ENCODE peak calls at places on chromosomes 7 and 10, in seven cellular contexts. W is body of pancreas, K is K562, L is testis, M is uterus, P is prostate gland, U is endothelial cell of umbilical vein. S is an unnamed sample.

GRCh38 chr7:18859331-18859730 is 258.1 kb downstream of the TWIST1 start:
- DNase-seq in W (no peak), K (no peak), L (no peak), M (no peak), P (no peak), U (no peak), S (no peak)

GRCh38 chr7:103805376-103805775 is 184.1 kb downstream of the RELN start:
- DNase-seq in W (no peak), K (no peak), L (no peak), M (no peak), P (no peak), U (no peak), S (no peak)

GRCh38 chr7:55515569-55516279 is 56.6 kb downstream of the VOPP1 start:
- DNase-seq in W (no peak), K (no peak), L (peak), M (no peak), P (no peak), U (no peak), S (peak)

GRCh38 chr7:85655252-85655651 is 468.4 kb upstream of the SEMA3D start:
- DNase-seq in W (no peak), K (no peak), L (no peak), M (no peak), P (no peak), U (no peak), S (no peak)

GRCh38 chr10:66925896-66926719 is at the start of gene LRRTM3:
- DNase-seq in W (peak), K (peak), L (peak), M (peak), P (peak), U (peak), S (peak)

GRCh38 chr7:111012799-111013675 is 77.9 kb upstream of the LRRN3 start:
- DNase-seq in W (no peak), K (no peak), L (no peak), M (no peak), P (no peak), U (peak), S (no peak)

GRCh38 chr7:10648289-10648688 is 325.4 kb upstream of the PHF14 start:
- DNase-seq in W (no peak), K (no peak), L (no peak), M (no peak), P (no peak), U (no peak), S (no peak)

GRCh38 chr7:22082553-22082885 is 136.8 kb upstream of the CDCA7L start:
- DNase-seq in W (no peak), K (no peak), L (no peak), M (no peak), P (no peak), U (no peak), S (no peak)

GRCh38 chr7:11171569-11172192 is 198.0 kb downstream of the PHF14 start:
- DNase-seq in W (no peak), K (no peak), L (no peak), M (no peak), P (no peak), U (no peak), S (no peak)

GRCh38 chr10:72274730-72275350 is 1.1 kb downstream of the DDIT4 start:
- DNase-seq in W (peak), K (peak), L (peak), M (peak), P (peak), U (peak), S (peak)

GRCh38 chr10:63901916-63902315 is 380.7 kb downstream of the REEP3 start:
- DNase-seq in W (no peak), K (no peak), L (no peak), M (no peak), P (no peak), U (no peak), S (no peak)

GRCh38 chr7:22460363-22460988 is 39.5 kb downstream of the STEAP1B start:
- DNase-seq in W (no peak), K (no peak), L (no peak), M (no peak), P (no peak), U (no peak), S (no peak)

GRCh38 chr10:97169911-97170693 is 15.7 kb downstream of the SLIT1 start:
- DNase-seq in W (peak), K (peak), L (no peak), M (no peak), P (peak), U (no peak), S (no peak)
- TF ChIP-seq CTCF in W (no peak), K (no peak), L (no peak), M (no peak), P (no peak), U (no peak), S (no peak)

GRCh38 chr10:132329565-132330485 is 2.2 kb upstream of the LRRC27 start:
- DNase-seq in W (no peak), K (peak), L (no peak), M (no peak), P (no peak), U (peak), S (no peak)

GRCh38 chr10:132330486-132330833 is 1.5 kb upstream of the LRRC27 start:
- DNase-seq in W (no peak), K (no peak), L (no peak), M (no peak), P (no peak), U (no peak), S (no peak)

GRCh38 chr10:132331259-132331955 is 586 bp upstream of the LRRC27 start:
- DNase-seq in W (no peak), K (no peak), L (peak), M (no peak), P (no peak), U (no peak), S (no peak)

GRCh38 chr10:132333386-132333785 is 1.4 kb downstream of the LRRC27 start:
- DNase-seq in W (no peak), K (no peak), L (no peak), M (no peak), P (no peak), U (no peak), S (peak)

DNA sequence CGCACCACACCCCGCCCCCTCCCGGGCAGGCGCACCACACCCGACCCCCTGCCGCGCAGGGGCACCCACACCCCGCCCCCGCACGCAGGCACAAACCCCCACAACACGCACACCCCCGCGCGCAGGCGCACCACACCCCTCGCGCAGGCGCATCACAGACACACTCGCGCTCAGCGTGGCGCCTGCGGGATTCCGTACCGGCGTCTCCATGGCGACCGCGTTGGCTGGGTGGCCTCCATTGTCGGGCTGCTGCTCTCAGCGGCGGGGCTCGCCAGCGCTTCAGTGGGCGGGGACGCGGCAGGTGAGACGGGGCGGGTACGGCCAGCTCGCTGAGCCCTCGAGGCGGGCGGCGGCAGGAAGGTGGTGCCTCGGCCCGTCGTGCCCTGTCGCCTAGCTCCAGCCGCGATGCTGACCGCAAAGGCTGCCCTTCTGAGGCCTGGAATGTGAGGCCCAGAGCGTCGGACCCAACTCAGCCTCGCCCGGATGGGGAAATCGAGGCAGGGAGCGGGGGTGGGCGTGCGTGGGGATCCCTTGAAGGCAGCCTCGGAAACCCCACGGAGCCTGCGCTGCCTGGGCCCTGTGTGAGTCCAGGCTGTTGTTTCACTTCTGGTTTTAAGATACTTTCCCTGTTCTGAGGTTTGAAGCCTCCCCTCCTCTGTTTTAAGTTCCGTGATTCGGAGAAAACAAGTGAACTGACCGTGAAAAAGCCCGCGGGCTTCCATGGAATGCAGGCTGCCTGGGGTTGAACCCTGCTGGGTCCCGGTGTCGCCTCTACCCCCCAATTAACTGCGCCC is at the start of gene LRRC27:
- DNase-seq in W (peak), K (peak), L (peak), M (peak), P (peak), U (peak), S (peak)
- TF ChIP-seq POLR2A in W (peak), K (no peak), L (no peak), M (no peak), P (peak), U (no peak), S (peak)

DNA sequence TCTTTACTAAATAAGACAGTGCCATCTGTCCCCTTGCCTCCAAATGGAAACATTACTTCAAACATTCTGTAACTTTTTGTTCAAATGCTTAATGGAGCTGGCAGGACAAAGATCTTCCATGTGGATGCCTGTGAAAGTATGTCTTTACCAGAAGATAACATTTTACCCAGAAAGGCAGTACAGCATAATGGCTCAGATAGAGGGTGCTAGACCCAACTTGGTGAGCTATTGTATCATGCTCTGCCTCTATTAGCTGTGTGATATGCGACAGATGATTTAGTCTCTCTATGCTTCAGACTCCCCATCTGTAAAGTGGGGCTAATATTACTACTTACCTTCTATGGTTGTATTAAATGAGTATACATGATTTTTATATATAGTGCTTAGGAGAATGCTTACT is 8.8 kb upstream of the SMKR1 start:
- DNase-seq in W (no peak), K (no peak), L (no peak), M (no peak), P (no peak), U (no peak), S (no peak)
- TF ChIP-seq CTCF in W (no peak), K (peak), L (no peak), M (no peak), P (no peak), U (no peak), S (no peak)

DNA sequence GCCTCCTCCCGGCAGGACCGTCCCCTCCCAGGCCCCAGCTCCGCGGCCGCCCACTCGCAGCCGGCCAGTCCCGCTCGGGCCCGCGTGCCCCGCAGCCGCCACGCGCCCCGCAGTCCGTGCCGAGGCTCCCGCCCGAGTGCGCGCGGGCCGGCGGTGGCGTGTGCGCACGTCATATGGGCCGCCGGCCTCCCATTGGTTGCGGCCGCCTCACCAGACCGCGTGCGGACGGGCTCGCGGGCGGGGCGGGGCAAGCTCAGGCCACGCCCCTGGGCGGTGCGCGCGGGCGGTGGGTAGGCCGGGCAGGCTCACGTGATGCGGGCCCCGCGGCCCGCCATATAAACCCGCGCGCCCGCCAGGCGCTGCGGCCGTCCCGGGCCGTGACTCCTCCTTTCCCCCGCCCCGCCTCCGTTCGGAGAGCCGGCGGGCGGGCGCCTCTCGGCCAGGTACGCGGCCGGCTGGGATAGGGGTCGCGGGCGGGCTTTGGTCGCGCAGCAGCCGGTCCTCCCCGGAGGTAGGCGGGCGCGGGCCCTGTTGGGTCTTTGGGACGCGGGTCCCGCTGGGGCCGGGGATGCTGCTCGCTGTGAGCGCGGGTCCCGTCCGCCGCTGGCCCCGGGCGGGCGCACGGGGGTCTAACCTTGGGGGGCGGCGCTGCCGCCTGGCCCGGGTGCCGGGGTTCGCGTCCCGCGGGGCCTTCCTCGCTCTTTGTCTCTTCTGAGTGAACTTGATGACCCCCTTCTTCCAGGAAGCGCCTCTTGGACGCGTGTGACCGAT is at the start of gene INSIG1:
- DNase-seq in W (peak), K (peak), L (peak), M (peak), P (peak), U (peak), S (peak)
- TF ChIP-seq POLR2A in W (peak), K (peak), L (peak), M (peak), P (peak), U (peak), S (peak)